ENCODE peak calls at places on chromosome 1, in eight cellular contexts. C is tibial nerve, Z is EL, N is mucosa of gallbladder, P is OCI-M1, F is HT1080, A is HS-5, U is neural crest cell. V is an unnamed sample.
A peak's percentile ranks its signal among the peaks of the same experiment; 100 is the strongest.

GRCh38 chr1:33096358-33097005 is 15.5 kb downstream of the AZIN2 start:
- DNase-seq in C (no peak), Z (no peak), N (no peak), P (no peak), F (no peak), A (no peak), U (no peak), V (no peak)

GRCh38 chr1:228494391-228494790 is 7.2 kb downstream of the RNF187 start:
- DNase-seq in C (no peak), Z (no peak), N (no peak), P (no peak), F (no peak), A (no peak), U (no peak), V (no peak)

GRCh38 chr1:56024155-56024554 is 555.2 kb downstream of the PLPP3 start:
- DNase-seq in C (no peak), Z (no peak), N (no peak), P (no peak), F (no peak), A (no peak), U (no peak), V (no peak)

GRCh38 chr1:10245674-10246073 is 35.3 kb downstream of the KIF1B start:
- DNase-seq in C (no peak), Z (no peak), N (no peak), P (no peak), F (no peak), A (no peak), U (no peak), V (no peak)

GRCh38 chr1:23638786-23639241 is 52.8 kb upstream of the RPL11 start:
- DNase-seq in C (peak; percentile 34), Z (no peak), N (no peak), P (no peak), F (no peak), A (no peak), U (no peak), V (no peak)

GRCh38 chr1:221884821-221885220 is 142.9 kb upstream of the DUSP10 start:
- DNase-seq in C (no peak), Z (no peak), N (no peak), P (no peak), F (no peak), A (no peak), U (no peak), V (no peak)

GRCh38 chr1:204172404-204173049 is 6.4 kb upstream of the REN start:
- DNase-seq in C (no peak), Z (no peak), N (no peak), P (no peak), F (no peak), A (no peak), U (no peak), V (no peak)

GRCh38 chr1:13766906-13767564 is 67.0 kb downstream of the PRDM2 start:
- DNase-seq in C (no peak), Z (peak; percentile 79), N (no peak), P (no peak), F (peak; percentile 71), A (peak; percentile 76), U (no peak), V (no peak)

GRCh38 chr1:21329209-21329844 is 39.1 kb upstream of the ECE1 start:
- DNase-seq in C (no peak), Z (no peak), N (peak; percentile 76), P (no peak), F (no peak), A (no peak), U (no peak), V (no peak)

GRCh38 chr1:23577056-23577985 is 18.0 kb upstream of the ID3 start:
- DNase-seq in C (no peak), Z (peak; percentile 89), N (peak; percentile 63), P (peak; percentile 19), F (peak; percentile 92), A (peak; percentile 60), U (no peak), V (no peak)

GRCh38 chr1:12052008-12052573 is 11.0 kb upstream of the TNFRSF8 start:
- DNase-seq in C (peak; percentile 43), Z (peak; percentile 89), N (peak; percentile 44), P (peak; percentile 60), F (peak; percentile 85), A (peak; percentile 64), U (no peak), V (peak; percentile 39)

GRCh38 chr1:117370509-117370908 is 3.3 kb downstream of the MAN1A2 start:
- DNase-seq in C (no peak), Z (no peak), N (no peak), P (no peak), F (no peak), A (no peak), U (no peak), V (no peak)

GRCh38 chr1:63327417-63328139 is 5.2 kb downstream of the FOXD3 start:
- DNase-seq in C (peak; percentile 43), Z (peak; percentile 74), N (peak; percentile 54), P (peak; percentile 84), F (peak; percentile 48), A (no peak), U (peak; percentile 90), V (peak; percentile 22)

GRCh38 chr1:76162254-76162653 is 87.7 kb downstream of the ST6GALNAC3 start:
- DNase-seq in C (no peak), Z (no peak), N (no peak), P (no peak), F (no peak), A (no peak), U (no peak), V (no peak)

GRCh38 chr1:22855668-22856606 is 116.7 kb downstream of the LACTBL1 start:
- DNase-seq in C (no peak), Z (no peak), N (no peak), P (no peak), F (no peak), A (no peak), U (no peak), V (peak; percentile 95)

GRCh38 chr1:208113036-208113435 is 131.1 kb downstream of the PLXNA2 start:
- DNase-seq in C (no peak), Z (no peak), N (no peak), P (no peak), F (no peak), A (no peak), U (no peak), V (no peak)

GRCh38 chr1:110916669-110917306 is 43.8 kb downstream of the CD53 start:
- DNase-seq in C (no peak), Z (peak; percentile 57), N (no peak), P (peak; percentile 90), F (peak; percentile 65), A (peak; percentile 34), U (no peak), V (no peak)

GRCh38 chr1:198556969-198557368 is 16.5 kb upstream of the ATP6V1G3 start:
- DNase-seq in C (peak; percentile 55), Z (peak; percentile 14), N (peak; percentile 50), P (peak; percentile 92), F (no peak), A (no peak), U (no peak), V (no peak)

GRCh38 chr1:201737350-201738060 is 91.5 kb upstream of the IPO9 start:
- DNase-seq in C (no peak), Z (peak; percentile 78), N (peak; percentile 43), P (no peak), F (peak; percentile 46), A (no peak), U (no peak), V (no peak)

GRCh38 chr1:220320709-220321108 is 48.5 kb upstream of the RAB3GAP2 start:
- DNase-seq in C (no peak), Z (no peak), N (no peak), P (no peak), F (no peak), A (no peak), U (no peak), V (no peak)

GRCh38 chr1:209613351-209614150 is 30.0 kb downstream of the CAMK1G start:
- DNase-seq in C (no peak), Z (no peak), N (no peak), P (no peak), F (peak; percentile 39), A (no peak), U (no peak), V (no peak)

GRCh38 chr1:39566441-39567137 is 10.0 kb downstream of the PABPC4 start:
- DNase-seq in C (no peak), Z (no peak), N (peak; percentile 89), P (no peak), F (no peak), A (no peak), U (no peak), V (no peak)

GRCh38 chr1:1883092-1883858 is 7.6 kb downstream of the GNB1 start:
- DNase-seq in C (no peak), Z (no peak), N (no peak), P (peak; percentile 68), F (no peak), A (no peak), U (no peak), V (no peak)

GRCh38 chr1:22861764-22862440 is 110.8 kb downstream of the LACTBL1 start:
- DNase-seq in C (peak; percentile 41), Z (peak; percentile 75), N (no peak), P (peak; percentile 59), F (peak; percentile 41), A (no peak), U (peak; percentile 58), V (peak; percentile 36)

V was measured in NCI-H446 treated with DMSO at 0.1 percent for 48 hours.